ENCODE peak calls at places on chromosome 5, in four cellular contexts. C is suprapubic skin, W is heart left ventricle, Y is endothelial cell of umbilical vein. D is an unnamed sample. For H3K4me1, the result is how much of the 10 kb centered on the place peaks cover.

GRCh38 chr5:127296321-127296720 is 5.7 kb downstream of the MEGF10 start:
- DNase-seq in W (no peak), C (no peak), Y (peak), D (no peak)

GRCh38 chr5:132459983-132460834 is 30.4 kb downstream of the IRF1 start:
- DNase-seq in Y (no peak), C (no peak), W (peak), D (peak)

GRCh38 chr5:72226950-72227349 is 93.1 kb downstream of the MRPS27 start:
- DNase-seq in Y (no peak), C (no peak), W (peak), D (no peak)

GRCh38 chr5:119583684-119584083 is 45.7 kb upstream of the FAM170A start:
- DNase-seq in Y (no peak), C (no peak), W (no peak), D (no peak)

GRCh38 chr5:151156732-151157402 is 712 bp downstream of the ANXA6 start:
- DNase-seq in C (no peak), W (no peak), Y (peak), D (no peak)

GRCh38 chr5:2803751-2804150 is 52.3 kb upstream of the IRX2 start:
- DNase-seq in W (no peak), Y (no peak), C (no peak), D (no peak)

GRCh38 chr5:168057905-168058304 is 233.5 kb upstream of the WWC1 start:
- DNase-seq in W (no peak), C (no peak), Y (no peak), D (no peak)

GRCh38 chr5:123269436-123269835 is 153.8 kb downstream of the CEP120 start:
- DNase-seq in Y (no peak), W (no peak), C (no peak), D (no peak)

GRCh38 chr5:132427285-132428146 is 58.0 kb downstream of the SLC22A5 start:
- DNase-seq in Y (no peak), W (peak), C (no peak), D (peak)

GRCh38 chr5:134370306-134370870 is 981 bp upstream of the UBE2B start:
- DNase-seq in W (no peak), Y (no peak), C (no peak), D (no peak)

GRCh38 chr5:72525816-72526215 is 18.6 kb upstream of the ZNF366 start:
- DNase-seq in C (no peak), W (no peak), Y (no peak), D (no peak)

GRCh38 chr5:58455966-58456365 is 3.9 kb downstream of the PLK2 start:
- DNase-seq in Y (peak), W (peak), C (no peak), D (no peak)

GRCh38 chr5:151092750-151093149 is 11.9 kb upstream of the TNIP1 start:
- DNase-seq in W (no peak), Y (no peak), C (no peak), D (peak)

GRCh38 chr5:59562756-59563389 is 330.7 kb downstream of the PDE4D start:
- DNase-seq in C (no peak), W (no peak), Y (peak), D (no peak)

GRCh38 chr5:160119905-160120266 is 636 bp upstream of the PWWP2A start:
- DNase-seq in Y (no peak), W (no peak), C (no peak), D (no peak)

GRCh38 chr5:77155179-77155839 is 55.2 kb upstream of the PDE8B start:
- DNase-seq in C (no peak), W (no peak), Y (no peak), D (no peak)

GRCh38 chr5:5826911-5827310 is 404.4 kb downstream of the ICE1 start:
- DNase-seq in W (no peak), C (no peak), Y (no peak), D (no peak)

GRCh38 chr5:1251678-1252580 is 26.7 kb downstream of the SLC6A18 start:
- DNase-seq in W (no peak), C (no peak), Y (no peak), D (peak)

GRCh38 chr5:107023732-107024131 is 647.0 kb downstream of the EFNA5 start:
- DNase-seq in Y (peak), C (no peak), W (no peak), D (no peak)

GRCh38 chr5:150918613-150919012 is 13.8 kb upstream of the ZNF300 start:
- DNase-seq in C (no peak), W (no peak), Y (peak), D (no peak)

GRCh38 chr5:94903719-94904118 is 285.2 kb downstream of the SLF1 start:
- DNase-seq in C (no peak), Y (no peak), W (no peak), D (no peak)

GRCh38 chr5:150640311-150641005 is at the start of gene SYNPO:
- DNase-seq in C (no peak), Y (peak), W (peak), D (no peak)

GRCh38 chr5:113255105-113255504 is 179.7 kb downstream of the TSSK1B start:
- DNase-seq in C (no peak), W (no peak), Y (no peak), D (no peak)

GRCh38 chr5:124735169-124735858 is 11.1 kb downstream of the ZNF608 start:
- DNase-seq in C (no peak), W (no peak), Y (no peak), D (peak)

GRCh38 chr5:124736814-124737186 is 9.6 kb downstream of the ZNF608 start:
- DNase-seq in C (no peak), W (no peak), Y (no peak), D (no peak)

GRCh38 chr5:124737651-124738050 is 8.8 kb downstream of the ZNF608 start:
- DNase-seq in Y (no peak), C (no peak), W (no peak), D (no peak)

GRCh38 chr5:124734574-124735168 is 11.8 kb downstream of the ZNF608 start:
- DNase-seq in Y (no peak), C (no peak), W (no peak), D (no peak)

DNA sequence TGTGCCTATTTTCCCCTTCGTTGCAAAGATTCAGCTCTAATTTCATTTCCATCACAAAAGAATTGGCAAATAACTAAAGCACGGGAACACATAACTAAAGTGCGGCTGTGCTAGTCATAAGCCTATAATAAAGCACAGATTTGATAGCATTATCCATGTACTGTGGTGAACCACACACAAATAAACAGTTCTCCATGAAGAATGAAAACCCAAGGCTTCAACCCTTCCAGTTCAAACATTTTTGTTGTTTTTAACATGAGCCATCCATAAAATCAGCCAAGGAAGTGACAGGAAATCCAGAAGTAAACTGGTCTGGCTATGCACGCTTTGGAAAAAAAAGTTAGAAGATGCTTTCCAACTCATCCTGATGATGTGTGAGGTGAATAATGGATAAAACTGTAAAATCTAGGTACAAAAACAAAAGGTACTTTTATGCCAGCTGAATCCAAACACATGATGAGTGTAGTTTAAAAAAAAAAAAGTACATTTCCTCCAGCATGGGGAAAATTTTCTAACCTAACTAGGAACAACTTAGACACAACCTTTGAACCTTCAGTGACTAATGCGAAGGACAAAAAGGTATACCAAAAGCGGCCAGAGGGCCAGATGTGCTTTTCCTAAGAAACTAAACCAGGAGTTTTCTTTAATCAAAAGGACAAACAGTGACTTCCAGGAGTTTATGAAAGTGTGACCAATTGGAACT is 10.2 kb downstream of the ZNF608 start:
- DNase-seq in C (no peak), W (no peak), Y (no peak), D (no peak)
- H3K4me1 ChIP-seq in C (under half), W (under half), Y (under half), D (under half)

GRCh38 chr5:138467711-138468132 is 2.4 kb downstream of the EGR1 start:
- DNase-seq in W (no peak), Y (no peak), C (no peak), D (no peak)
- TF ChIP-seq POLR2A in W (no peak), Y (no peak), C (no peak), D (no peak)

DNA sequence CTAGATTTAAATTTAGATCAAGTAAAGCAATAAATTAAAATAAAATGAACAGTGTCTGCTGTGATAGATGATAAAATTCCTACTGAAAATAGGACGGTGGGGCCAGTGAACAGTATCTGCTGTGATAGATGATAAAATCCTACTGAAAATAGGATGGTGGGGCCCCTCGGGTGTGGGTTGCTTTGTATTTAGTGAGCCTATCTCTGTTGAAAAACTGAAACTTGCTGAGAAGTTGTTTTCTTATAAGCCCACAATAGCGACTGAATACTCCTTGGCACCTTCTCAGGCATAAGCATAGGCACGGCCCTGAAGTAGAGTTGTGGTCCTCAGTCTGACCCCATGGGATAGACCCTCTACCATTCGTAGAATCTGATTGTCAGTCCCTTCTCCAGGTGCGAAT is 5.7 kb downstream of the SDHA start:
- DNase-seq in W (no peak), Y (peak), C (no peak), D (no peak)
- H3K4me1 ChIP-seq in W (under half), Y (under half), C (under half), D (under half)

GRCh38 chr5:55160493-55161209 is 680 bp downstream of the GPX8 start:
- DNase-seq in W (peak), Y (peak), C (no peak), D (peak)
- TF ChIP-seq POLR2A in W (no peak), Y (peak), C (no peak), D (no peak)

DNA sequence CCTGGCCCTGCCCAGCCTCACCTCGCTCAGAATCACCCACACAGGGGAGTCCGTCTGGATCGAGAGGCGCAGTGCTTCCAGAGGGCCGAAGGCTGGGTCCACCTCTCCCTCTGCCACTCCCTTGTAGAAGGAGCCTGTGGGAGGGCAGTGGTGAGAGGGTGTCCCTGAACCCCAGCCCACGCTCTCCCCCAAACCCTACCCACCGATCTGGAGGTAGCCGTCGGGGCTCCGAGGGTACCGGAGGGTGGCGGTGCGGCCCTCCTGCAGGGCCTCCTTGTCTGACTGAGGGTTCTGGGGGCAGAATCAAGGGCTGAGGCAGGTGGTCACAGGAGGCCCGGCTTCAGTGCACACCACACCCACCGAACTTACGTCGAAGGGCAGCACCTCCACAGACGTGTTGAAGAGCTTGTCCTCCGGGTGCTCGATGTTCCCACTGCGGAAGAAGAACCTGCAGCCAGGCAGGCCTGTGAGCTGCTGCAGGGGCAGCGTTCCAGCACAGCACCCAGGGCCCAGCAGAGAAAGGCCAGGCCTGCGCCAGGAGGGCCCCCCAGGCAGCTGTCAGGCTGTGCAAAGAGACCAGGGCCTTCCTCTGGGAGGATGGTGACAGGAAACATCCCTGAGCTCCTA is 4.5 kb downstream of the LTC4S start:
- DNase-seq in C (peak), Y (no peak), W (no peak), D (peak)
- H3K4me1 ChIP-seq in C (half or more), Y (under half), W (half or more), D (half or more)

GRCh38 chr5:139246394-139246793 is 47.1 kb upstream of the MATR3 start:
- DNase-seq in Y (peak), C (no peak), W (no peak), D (no peak)
- TF ChIP-seq POLR2A in Y (no peak), C (no peak), W (no peak), D (no peak)

GRCh38 chr5:98909363-98909762 is 19.4 kb downstream of the CHD1 start:
- DNase-seq in W (no peak), C (no peak), Y (no peak), D (no peak)

GRCh38 chr5:98916540-98916939 is 12.3 kb downstream of the CHD1 start:
- DNase-seq in W (no peak), C (no peak), Y (no peak), D (no peak)

GRCh38 chr5:98917433-98917832 is 11.4 kb downstream of the CHD1 start:
- DNase-seq in Y (no peak), W (no peak), C (no peak), D (no peak)

GRCh38 chr5:98911221-98912040 is 17.4 kb downstream of the CHD1 start:
- DNase-seq in W (no peak), Y (no peak), C (no peak), D (no peak)

GRCh38 chr5:98913911-98914310 is 14.9 kb downstream of the CHD1 start:
- DNase-seq in Y (no peak), C (no peak), W (no peak), D (no peak)
- H3K4me1 ChIP-seq in Y (under half), C (under half), W (half or more), D (under half)

D was measured in upper lobe of left lung.